ENCODE peak calls at places on chromosome 14, in six cellular contexts. One of them, this sample, is unnamed.
A peak's percentile ranks its signal among the peaks of the same experiment; 100 is the strongest.

GRCh38 chr14:104429291-104429861 is 150.2 kb upstream of the C14orf180 start:
- DNase-seq in thoracic aorta: no peak
- DNase-seq in heart left ventricle: peak; percentile 57
- DNase-seq in choroid plexus epithelial cell: no peak
- DNase-seq in HCT116: no peak
- DNase-seq in tibial nerve: no peak
- DNase-seq in this sample: no peak

GRCh38 chr14:91315844-91316267 is 71.4 kb upstream of the GPR68 start:
- DNase-seq in thoracic aorta: no peak
- DNase-seq in heart left ventricle: no peak
- DNase-seq in choroid plexus epithelial cell: no peak
- DNase-seq in HCT116: no peak
- DNase-seq in tibial nerve: no peak
- DNase-seq in this sample: no peak

GRCh38 chr14:58129208-58129607 is 22.8 kb downstream of the ARMH4 start:
- DNase-seq in thoracic aorta: no peak
- DNase-seq in heart left ventricle: no peak
- DNase-seq in choroid plexus epithelial cell: no peak
- DNase-seq in HCT116: no peak
- DNase-seq in tibial nerve: no peak
- DNase-seq in this sample: no peak

GRCh38 chr14:94679106-94679819 is 67.1 kb downstream of the SERPINA3 start:
- DNase-seq in thoracic aorta: no peak
- DNase-seq in heart left ventricle: no peak
- DNase-seq in choroid plexus epithelial cell: no peak
- DNase-seq in HCT116: no peak
- DNase-seq in tibial nerve: peak; percentile 4
- DNase-seq in this sample: no peak

GRCh38 chr14:89428556-89429196 is 11.6 kb upstream of the FOXN3 start:
- DNase-seq in thoracic aorta: no peak
- DNase-seq in heart left ventricle: no peak
- DNase-seq in choroid plexus epithelial cell: no peak
- DNase-seq in HCT116: no peak
- DNase-seq in tibial nerve: no peak
- DNase-seq in this sample: no peak

GRCh38 chr14:22978873-22979671 is 3.3 kb downstream of the AJUBA start:
- DNase-seq in thoracic aorta: no peak
- DNase-seq in heart left ventricle: no peak
- DNase-seq in choroid plexus epithelial cell: no peak
- DNase-seq in HCT116: no peak
- DNase-seq in tibial nerve: no peak
- DNase-seq in this sample: no peak

GRCh38 chr14:100246809-100247428 is 8.0 kb downstream of the YY1 start:
- DNase-seq in thoracic aorta: no peak
- DNase-seq in heart left ventricle: no peak
- DNase-seq in choroid plexus epithelial cell: peak; percentile 49
- DNase-seq in HCT116: peak; percentile 48
- DNase-seq in tibial nerve: no peak
- DNase-seq in this sample: peak; percentile 60

GRCh38 chr14:98954347-98955000 is 317.5 kb downstream of the BCL11B start:
- DNase-seq in thoracic aorta: no peak
- DNase-seq in heart left ventricle: no peak
- DNase-seq in choroid plexus epithelial cell: no peak
- DNase-seq in HCT116: no peak
- DNase-seq in tibial nerve: no peak
- DNase-seq in this sample: peak; percentile 13

GRCh38 chr14:68790656-68791077 is 2.2 kb downstream of the ZFP36L1 start:
- DNase-seq in thoracic aorta: no peak
- DNase-seq in heart left ventricle: no peak
- DNase-seq in choroid plexus epithelial cell: no peak
- DNase-seq in HCT116: no peak
- DNase-seq in tibial nerve: no peak
- DNase-seq in this sample: no peak

GRCh38 chr14:73238262-73238852 is 1.1 kb downstream of the PAPLN start:
- DNase-seq in thoracic aorta: no peak
- DNase-seq in heart left ventricle: no peak
- DNase-seq in choroid plexus epithelial cell: peak; percentile 94
- DNase-seq in HCT116: peak; percentile 6
- DNase-seq in tibial nerve: peak; percentile 14
- DNase-seq in this sample: peak; percentile 82

GRCh38 chr14:103727313-103728000 is 11.8 kb downstream of the ZFYVE21 start:
- DNase-seq in thoracic aorta: no peak
- DNase-seq in heart left ventricle: peak; percentile 44
- DNase-seq in choroid plexus epithelial cell: no peak
- DNase-seq in HCT116: no peak
- DNase-seq in tibial nerve: no peak
- DNase-seq in this sample: no peak

GRCh38 chr14:99995700-99996356 is 69.4 kb upstream of the EVL start:
- DNase-seq in thoracic aorta: no peak
- DNase-seq in heart left ventricle: no peak
- DNase-seq in choroid plexus epithelial cell: peak; percentile 73
- DNase-seq in HCT116: peak; percentile 54
- DNase-seq in tibial nerve: peak; percentile 38
- DNase-seq in this sample: peak; percentile 65

GRCh38 chr14:69792887-69793421 is 4.1 kb downstream of the SLC10A1 start:
- DNase-seq in thoracic aorta: no peak
- DNase-seq in heart left ventricle: no peak
- DNase-seq in choroid plexus epithelial cell: no peak
- DNase-seq in HCT116: no peak
- DNase-seq in tibial nerve: no peak
- DNase-seq in this sample: no peak

GRCh38 chr14:39175445-39176262 is 600 bp downstream of the PNN start:
- DNase-seq in thoracic aorta: no peak
- DNase-seq in heart left ventricle: peak; percentile 73
- DNase-seq in choroid plexus epithelial cell: peak; percentile 39
- DNase-seq in HCT116: no peak
- DNase-seq in tibial nerve: no peak
- DNase-seq in this sample: peak; percentile 26

GRCh38 chr14:90419200-90419599 is 22.4 kb downstream of the CALM1 start:
- DNase-seq in thoracic aorta: peak; percentile 81
- DNase-seq in heart left ventricle: peak; percentile 72
- DNase-seq in choroid plexus epithelial cell: peak; percentile 91
- DNase-seq in HCT116: peak; percentile 47
- DNase-seq in tibial nerve: peak; percentile 40
- DNase-seq in this sample: peak; percentile 96

GRCh38 chr14:104376202-104377140 is 203.1 kb upstream of the C14orf180 start:
- DNase-seq in thoracic aorta: no peak
- DNase-seq in heart left ventricle: peak; percentile 44
- DNase-seq in choroid plexus epithelial cell: no peak
- DNase-seq in HCT116: no peak
- DNase-seq in tibial nerve: no peak
- DNase-seq in this sample: no peak

GRCh38 chr14:84003316-84003715 is 1526.6 kb upstream of the FLRT2 start:
- DNase-seq in thoracic aorta: no peak
- DNase-seq in heart left ventricle: no peak
- DNase-seq in choroid plexus epithelial cell: no peak
- DNase-seq in HCT116: no peak
- DNase-seq in tibial nerve: no peak
- DNase-seq in this sample: no peak

GRCh38 chr14:32217301-32217700 is 14.2 kb upstream of the RNU6-8 start:
- DNase-seq in thoracic aorta: no peak
- DNase-seq in heart left ventricle: no peak
- DNase-seq in choroid plexus epithelial cell: no peak
- DNase-seq in HCT116: no peak
- DNase-seq in tibial nerve: no peak
- DNase-seq in this sample: no peak

GRCh38 chr14:90193925-90194324 is 62.4 kb upstream of the PSMC1 start:
- DNase-seq in thoracic aorta: no peak
- DNase-seq in heart left ventricle: no peak
- DNase-seq in choroid plexus epithelial cell: peak; percentile 2
- DNase-seq in HCT116: peak; percentile 22
- DNase-seq in tibial nerve: no peak
- DNase-seq in this sample: no peak

GRCh38 chr14:41558527-41558926 is 48.1 kb upstream of the LRFN5 start:
- DNase-seq in thoracic aorta: no peak
- DNase-seq in heart left ventricle: no peak
- DNase-seq in choroid plexus epithelial cell: no peak
- DNase-seq in HCT116: no peak
- DNase-seq in tibial nerve: no peak
- DNase-seq in this sample: no peak

GRCh38 chr14:60964901-60965300 is 16.0 kb downstream of the TRMT5 start:
- DNase-seq in thoracic aorta: no peak
- DNase-seq in heart left ventricle: no peak
- DNase-seq in choroid plexus epithelial cell: no peak
- DNase-seq in HCT116: no peak
- DNase-seq in tibial nerve: no peak
- DNase-seq in this sample: peak; percentile 41

GRCh38 chr14:94051115-94051514 is 25.0 kb downstream of the OTUB2 start:
- DNase-seq in thoracic aorta: no peak
- DNase-seq in heart left ventricle: no peak
- DNase-seq in choroid plexus epithelial cell: peak; percentile 68
- DNase-seq in HCT116: no peak
- DNase-seq in tibial nerve: no peak
- DNase-seq in this sample: peak; percentile 65

GRCh38 chr14:69553221-69553620 is 21.4 kb downstream of the CCDC177 start:
- DNase-seq in thoracic aorta: no peak
- DNase-seq in heart left ventricle: no peak
- DNase-seq in choroid plexus epithelial cell: peak; percentile 90
- DNase-seq in HCT116: no peak
- DNase-seq in tibial nerve: no peak
- DNase-seq in this sample: peak; percentile 90

GRCh38 chr14:83992857-83993256 is 1537.1 kb upstream of the FLRT2 start:
- DNase-seq in thoracic aorta: no peak
- DNase-seq in heart left ventricle: no peak
- DNase-seq in choroid plexus epithelial cell: peak; percentile 65
- DNase-seq in HCT116: no peak
- DNase-seq in tibial nerve: no peak
- DNase-seq in this sample: peak; percentile 45

GRCh38 chr14:75299064-75299463 is 20.4 kb downstream of the FOS start:
- DNase-seq in thoracic aorta: no peak
- DNase-seq in heart left ventricle: peak; percentile 62
- DNase-seq in choroid plexus epithelial cell: peak; percentile 75
- DNase-seq in HCT116: no peak
- DNase-seq in tibial nerve: peak; percentile 48
- DNase-seq in this sample: peak; percentile 80

GRCh38 chr14:34873591-34874385 is 1.4 kb downstream of the BAZ1A start:
- DNase-seq in thoracic aorta: peak; percentile 77
- DNase-seq in heart left ventricle: peak; percentile 92
- DNase-seq in choroid plexus epithelial cell: peak; percentile 36
- DNase-seq in HCT116: peak; percentile 54
- DNase-seq in tibial nerve: peak; percentile 62
- DNase-seq in this sample: peak; percentile 66

GRCh38 chr14:34872822-34873590 is 2.2 kb downstream of the BAZ1A start:
- DNase-seq in thoracic aorta: no peak
- DNase-seq in heart left ventricle: no peak
- DNase-seq in choroid plexus epithelial cell: peak; percentile 65
- DNase-seq in HCT116: no peak
- DNase-seq in tibial nerve: no peak
- DNase-seq in this sample: peak; percentile 59

GRCh38 chr14:34874386-34875030 is 652 bp downstream of the BAZ1A start:
- DNase-seq in thoracic aorta: no peak
- DNase-seq in heart left ventricle: peak; percentile 77
- DNase-seq in choroid plexus epithelial cell: peak; percentile 70
- DNase-seq in HCT116: no peak
- DNase-seq in tibial nerve: peak; percentile 23
- DNase-seq in this sample: peak; percentile 42

DNA sequence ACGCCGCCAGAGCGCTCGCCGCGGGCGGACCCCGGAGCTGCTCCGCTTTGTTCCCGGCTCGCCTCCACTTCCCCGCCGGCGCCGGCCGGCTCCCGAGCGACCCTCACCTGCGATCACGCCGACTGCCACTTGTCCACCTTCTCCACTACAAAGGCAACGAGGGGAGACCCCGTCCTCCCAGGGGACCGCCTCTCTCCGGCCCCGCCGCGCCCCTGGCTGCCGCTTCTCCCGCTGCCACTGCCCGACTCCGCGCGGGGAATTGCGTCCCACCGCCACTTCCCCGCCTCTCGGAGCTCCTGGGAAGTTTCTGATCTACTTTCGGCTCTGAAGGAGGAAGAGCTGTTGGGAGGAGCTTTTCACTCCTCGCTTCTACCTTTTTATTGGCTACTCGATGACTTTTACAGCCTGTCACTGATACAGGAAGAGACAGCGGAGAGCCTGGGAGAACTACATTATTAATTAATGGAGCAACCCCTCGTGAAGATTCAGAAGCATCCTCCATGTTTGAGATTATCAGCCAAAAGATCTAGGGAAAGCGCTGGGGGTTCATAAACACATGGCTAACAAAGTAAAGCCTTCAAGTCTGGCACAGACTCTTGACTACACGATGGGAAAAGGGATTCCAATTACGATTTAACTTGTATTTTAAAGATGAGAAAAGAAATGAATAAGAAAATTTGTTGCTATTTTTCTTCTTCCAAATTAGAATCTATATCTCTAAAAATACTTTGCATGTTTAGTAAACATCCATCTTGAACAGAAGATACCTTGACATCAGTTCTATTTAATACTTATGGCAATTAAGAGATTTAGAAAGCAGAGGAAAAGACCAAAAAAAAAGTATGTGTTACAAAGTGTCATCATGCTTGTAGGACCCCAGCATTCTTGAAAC is at the start of gene BAZ1A:
- DNase-seq in thoracic aorta: no peak
- DNase-seq in heart left ventricle: peak; percentile 81
- DNase-seq in choroid plexus epithelial cell: peak; percentile 94
- DNase-seq in HCT116: peak; percentile 72
- DNase-seq in tibial nerve: peak; percentile 18
- DNase-seq in this sample: peak; percentile 94
- TF ChIP-seq CTCF in thoracic aorta: no peak
- TF ChIP-seq CTCF in heart left ventricle: peak; percentile 7
- TF ChIP-seq CTCF in choroid plexus epithelial cell: no peak
- TF ChIP-seq CTCF in HCT116: no peak
- TF ChIP-seq CTCF in tibial nerve: no peak
- TF ChIP-seq CTCF in this sample: no peak

GRCh38 chr14:77222546-77223225 is 41.1 kb downstream of the TMEM63C start:
- DNase-seq in thoracic aorta: no peak
- DNase-seq in heart left ventricle: no peak
- DNase-seq in choroid plexus epithelial cell: no peak
- DNase-seq in HCT116: no peak
- DNase-seq in tibial nerve: no peak
- DNase-seq in this sample: no peak
- TF ChIP-seq CTCF in thoracic aorta: no peak
- TF ChIP-seq CTCF in heart left ventricle: no peak
- TF ChIP-seq CTCF in choroid plexus epithelial cell: no peak
- TF ChIP-seq CTCF in HCT116: no peak
- TF ChIP-seq CTCF in tibial nerve: no peak
- TF ChIP-seq CTCF in this sample: no peak

GRCh38 chr14:46490150-46490769 is 161.3 kb downstream of the RPL10L start:
- DNase-seq in thoracic aorta: no peak
- DNase-seq in heart left ventricle: no peak
- DNase-seq in choroid plexus epithelial cell: peak; percentile 22
- DNase-seq in HCT116: peak; percentile 12
- DNase-seq in tibial nerve: no peak
- DNase-seq in this sample: no peak
- TF ChIP-seq CTCF in thoracic aorta: no peak
- TF ChIP-seq CTCF in heart left ventricle: no peak
- TF ChIP-seq CTCF in choroid plexus epithelial cell: peak; percentile 48
- TF ChIP-seq CTCF in HCT116: peak; percentile 45
- TF ChIP-seq CTCF in tibial nerve: no peak
- TF ChIP-seq CTCF in this sample: no peak

GRCh38 chr14:71208702-71209357 is 301.6 kb downstream of the PCNX1 start:
- DNase-seq in thoracic aorta: no peak
- DNase-seq in heart left ventricle: no peak
- DNase-seq in choroid plexus epithelial cell: no peak
- DNase-seq in HCT116: no peak
- DNase-seq in tibial nerve: no peak
- DNase-seq in this sample: no peak
- TF ChIP-seq CTCF in thoracic aorta: no peak
- TF ChIP-seq CTCF in heart left ventricle: no peak
- TF ChIP-seq CTCF in choroid plexus epithelial cell: peak; percentile 9
- TF ChIP-seq CTCF in HCT116: peak; percentile 26
- TF ChIP-seq CTCF in tibial nerve: no peak
- TF ChIP-seq CTCF in this sample: peak; percentile 10

This sample was measured in fibroblast of mammary gland.